ENCODE peak calls at places on chromosome 15, in four cellular contexts. A is A549, C is HepG2, U is K562. Q is an unnamed sample.

GRCh38 chr15:79924379-79924778 is 27.6 kb upstream of the MTHFS start:
- DNase-seq in U (no peak), C (no peak), A (no peak), Q (no peak)

GRCh38 chr15:42891569-42891968 is 29.0 kb downstream of the TTBK2 start:
- DNase-seq in A (no peak), C (no peak), U (no peak), Q (no peak)

GRCh38 chr15:94582368-94582767 is 351.0 kb downstream of the MCTP2 start:
- DNase-seq in A (peak), U (peak), C (peak), Q (peak)

GRCh38 chr15:22868495-22868894 is 30.0 kb downstream of the NIPA2 start:
- DNase-seq in U (no peak), A (no peak), C (no peak), Q (no peak)

GRCh38 chr15:74901612-74902063 is 5.0 kb downstream of the FAM219B start:
- DNase-seq in U (peak), A (peak), C (peak), Q (no peak)

GRCh38 chr15:71685420-71685993 is 124.8 kb upstream of the NR2E3 start:
- DNase-seq in C (no peak), U (no peak), A (no peak), Q (no peak)

GRCh38 chr15:69501456-69501855 is 48.8 kb downstream of the RPLP1 start:
- DNase-seq in A (no peak), U (no peak), C (no peak), Q (no peak)

GRCh38 chr15:35753486-35753885 is 207.5 kb upstream of the DPH6 start:
- DNase-seq in A (no peak), U (no peak), C (no peak), Q (no peak)

GRCh38 chr15:51186846-51187340 is 92.2 kb upstream of the TNFAIP8L3 start:
- DNase-seq in A (no peak), C (no peak), U (no peak), Q (no peak)

GRCh38 chr15:68314563-68314962 is 37.0 kb downstream of the FEM1B start:
- DNase-seq in C (peak), A (no peak), U (no peak), Q (no peak)

GRCh38 chr15:42695527-42696071 is 41.3 kb downstream of the CDAN1 start:
- DNase-seq in U (no peak), C (no peak), A (no peak), Q (no peak)

GRCh38 chr15:50911001-50911400 is 2.5 kb downstream of the AP4E1 start:
- DNase-seq in A (no peak), C (no peak), U (no peak), Q (no peak)

GRCh38 chr15:63835211-63835568 is 1.4 kb upstream of the HERC1 start:
- DNase-seq in C (no peak), U (no peak), A (no peak), Q (no peak)

GRCh38 chr15:64898406-64898805 is 13.3 kb upstream of the ANKDD1A start:
- DNase-seq in A (no peak), C (no peak), U (no peak), Q (no peak)

GRCh38 chr15:64895285-64896065 is 16.2 kb upstream of the ANKDD1A start:
- DNase-seq in A (no peak), U (peak), C (no peak), Q (no peak)

GRCh38 chr15:64897345-64897985 is 14.2 kb upstream of the ANKDD1A start:
- DNase-seq in U (peak), C (no peak), A (no peak), Q (no peak)

GRCh38 chr15:64894395-64895056 is 17.2 kb upstream of the ANKDD1A start:
- DNase-seq in C (no peak), A (no peak), U (no peak), Q (no peak)

GRCh38 chr15:64896371-64897069 is 15.2 kb upstream of the ANKDD1A start:
- DNase-seq in C (no peak), A (no peak), U (no peak), Q (no peak)
- TF ChIP-seq RNF2 in C (no peak), A (no peak), U (no peak), Q (no peak)

GRCh38 chr15:85312486-85312885 is 67.9 kb upstream of the AKAP13 start:
- DNase-seq in C (peak), A (no peak), U (no peak), Q (no peak)
- TF ChIP-seq RNF2 in C (no peak), A (no peak), U (no peak), Q (no peak)

GRCh38 chr15:90838544-90838943 is 29.8 kb upstream of the FURIN start:
- DNase-seq in A (no peak), U (no peak), C (no peak), Q (no peak)

GRCh38 chr15:90838066-90838465 is 30.3 kb upstream of the FURIN start:
- DNase-seq in C (no peak), A (no peak), U (no peak), Q (no peak)

GRCh38 chr15:90840157-90840855 is 28.1 kb upstream of the FURIN start:
- DNase-seq in U (no peak), A (no peak), C (no peak), Q (no peak)

GRCh38 chr15:90840954-90841353 is 27.4 kb upstream of the FURIN start:
- DNase-seq in C (peak), A (no peak), U (peak), Q (no peak)

DNA sequence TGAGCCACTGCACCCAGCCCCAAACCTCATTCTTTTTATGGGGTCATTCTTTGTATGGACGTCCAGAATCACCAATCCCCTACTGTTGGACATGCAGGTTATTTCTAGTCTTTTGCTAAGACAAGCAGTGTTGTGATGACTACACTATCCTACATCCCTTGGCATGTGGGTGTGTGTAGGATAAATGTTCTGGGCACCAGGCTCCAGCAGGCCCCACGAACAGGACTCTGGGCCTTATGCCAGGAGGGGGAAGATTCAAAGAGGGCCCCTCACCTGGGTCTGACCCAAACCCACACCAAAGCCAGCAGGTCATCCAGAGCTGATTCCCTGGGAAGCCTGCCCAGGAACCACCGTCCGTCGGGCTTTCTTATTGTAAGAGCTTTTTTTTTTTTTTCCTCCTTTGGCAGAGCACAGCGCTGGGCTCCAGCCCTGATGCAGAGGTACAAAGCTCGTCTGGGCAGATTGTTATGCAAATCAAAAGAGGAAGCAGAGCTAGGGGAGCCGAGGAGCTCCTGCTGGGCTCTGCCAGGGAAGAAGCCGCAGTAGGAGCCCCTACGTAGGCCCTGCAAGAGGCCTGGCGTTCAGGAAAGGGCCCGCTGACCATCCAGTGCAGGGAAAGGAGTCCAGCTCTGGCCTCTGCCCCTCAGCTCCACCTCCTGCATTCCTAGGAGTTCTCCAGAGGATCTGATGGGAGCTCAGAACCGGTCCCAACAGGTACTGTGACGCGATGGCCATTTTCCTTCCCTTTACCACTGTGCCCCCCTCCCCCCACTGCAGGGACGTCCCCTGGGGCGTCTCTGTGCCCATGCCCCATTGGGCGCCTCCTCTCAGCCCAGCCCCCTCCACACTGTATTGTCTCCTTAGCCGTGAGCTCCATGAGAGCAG is 29.0 kb upstream of the FURIN start:
- DNase-seq in C (peak), U (no peak), A (no peak), Q (peak)
- TF ChIP-seq RNF2 in C (no peak), U (no peak), A (no peak), Q (no peak)

GRCh38 chr15:99703603-99704443 is 29.4 kb downstream of the LYSMD4 start:
- DNase-seq in U (peak), C (peak), A (peak), Q (no peak)
- TF ChIP-seq RNF2 in U (no peak), C (no peak), A (no peak), Q (no peak)

GRCh38 chr15:81280086-81280485 is 43.9 kb downstream of the STARD5 start:
- DNase-seq in U (no peak), A (no peak), C (no peak), Q (no peak)

GRCh38 chr15:81280696-81281095 is 43.2 kb downstream of the STARD5 start:
- DNase-seq in U (no peak), C (no peak), A (no peak), Q (no peak)

GRCh38 chr15:81278306-81279029 is 45.5 kb downstream of the STARD5 start:
- DNase-seq in A (no peak), U (no peak), C (no peak), Q (no peak)

GRCh38 chr15:81281176-81281735 is 42.7 kb downstream of the STARD5 start:
- DNase-seq in U (no peak), A (no peak), C (no peak), Q (no peak)

GRCh38 chr15:81279621-81280051 is 44.3 kb downstream of the STARD5 start:
- DNase-seq in A (no peak), C (no peak), U (no peak), Q (no peak)
- TF ChIP-seq RNF2 in A (no peak), C (no peak), U (no peak), Q (no peak)

GRCh38 chr15:92521624-92522008 is 127.9 kb downstream of the ST8SIA2 start:
- DNase-seq in A (peak), U (peak), C (peak), Q (peak)
- TF ChIP-seq RNF2 in A (no peak), U (no peak), C (no peak), Q (no peak)